ENCODE peak calls at places on chromosomes 13 and 19, in eight cellular contexts. One of them, this sample, is unnamed. For H3K9me3, the result is how much of the 10 kb centered on the place peaks cover.

GRCh38 chr19:52492201-52492960 is 35.1 kb upstream of the ZNF808 start:
- DNase-seq in cardiac muscle cell: peak
- DNase-seq in CD8-positive, alpha-beta T cell: no peak
- DNase-seq in psoas muscle: no peak
- DNase-seq in tibial artery: no peak
- DNase-seq in left ventricle myocardium inferior: no peak
- DNase-seq in heart left ventricle: no peak
- DNase-seq in fibroblast of lung: no peak
- DNase-seq in this sample: peak

GRCh38 chr13:51619614-51620013 is 35.4 kb downstream of the WDFY2 start:
- DNase-seq in tibial artery: no peak
- DNase-seq in CD8-positive, alpha-beta T cell: no peak
- DNase-seq in cardiac muscle cell: no peak
- DNase-seq in psoas muscle: no peak
- DNase-seq in heart left ventricle: no peak
- DNase-seq in fibroblast of lung: peak
- DNase-seq in left ventricle myocardium inferior: no peak
- DNase-seq in this sample: no peak

GRCh38 chr19:44894946-44895345 is 3.9 kb downstream of the TOMM40 start:
- DNase-seq in cardiac muscle cell: no peak
- DNase-seq in psoas muscle: no peak
- DNase-seq in heart left ventricle: no peak
- DNase-seq in tibial artery: no peak
- DNase-seq in fibroblast of lung: no peak
- DNase-seq in left ventricle myocardium inferior: no peak
- DNase-seq in CD8-positive, alpha-beta T cell: no peak
- DNase-seq in this sample: no peak

GRCh38 chr13:48946163-48946562 is 29.5 kb upstream of the FNDC3A start:
- DNase-seq in left ventricle myocardium inferior: no peak
- DNase-seq in fibroblast of lung: no peak
- DNase-seq in heart left ventricle: no peak
- DNase-seq in psoas muscle: no peak
- DNase-seq in CD8-positive, alpha-beta T cell: no peak
- DNase-seq in cardiac muscle cell: no peak
- DNase-seq in tibial artery: no peak
- DNase-seq in this sample: no peak

GRCh38 chr19:13461536-13461935 is 44.7 kb downstream of the CACNA1A start:
- DNase-seq in fibroblast of lung: no peak
- DNase-seq in psoas muscle: no peak
- DNase-seq in left ventricle myocardium inferior: no peak
- DNase-seq in cardiac muscle cell: no peak
- DNase-seq in heart left ventricle: no peak
- DNase-seq in CD8-positive, alpha-beta T cell: no peak
- DNase-seq in tibial artery: no peak
- DNase-seq in this sample: no peak

GRCh38 chr19:2774083-2774679 is 8.9 kb downstream of the SGTA start:
- DNase-seq in cardiac muscle cell: peak
- DNase-seq in tibial artery: no peak
- DNase-seq in CD8-positive, alpha-beta T cell: no peak
- DNase-seq in heart left ventricle: peak
- DNase-seq in fibroblast of lung: no peak
- DNase-seq in psoas muscle: peak
- DNase-seq in left ventricle myocardium inferior: peak
- DNase-seq in this sample: no peak

GRCh38 chr19:39701291-39701690 is 3.0 kb upstream of the LGALS14 start:
- DNase-seq in fibroblast of lung: no peak
- DNase-seq in left ventricle myocardium inferior: no peak
- DNase-seq in psoas muscle: no peak
- DNase-seq in cardiac muscle cell: no peak
- DNase-seq in CD8-positive, alpha-beta T cell: no peak
- DNase-seq in heart left ventricle: no peak
- DNase-seq in tibial artery: no peak
- DNase-seq in this sample: no peak

GRCh38 chr19:30344446-30345425 is 27.4 kb upstream of the ZNF536 start:
- DNase-seq in psoas muscle: no peak
- DNase-seq in cardiac muscle cell: no peak
- DNase-seq in heart left ventricle: no peak
- DNase-seq in left ventricle myocardium inferior: no peak
- DNase-seq in CD8-positive, alpha-beta T cell: no peak
- DNase-seq in tibial artery: no peak
- DNase-seq in fibroblast of lung: no peak
- DNase-seq in this sample: no peak

GRCh38 chr19:48737360-48737998 is 2.9 kb downstream of the RASIP1 start:
- DNase-seq in fibroblast of lung: no peak
- DNase-seq in CD8-positive, alpha-beta T cell: no peak
- DNase-seq in tibial artery: no peak
- DNase-seq in cardiac muscle cell: no peak
- DNase-seq in left ventricle myocardium inferior: no peak
- DNase-seq in psoas muscle: no peak
- DNase-seq in heart left ventricle: peak
- DNase-seq in this sample: peak

GRCh38 chr13:19093437-19093836 is 88.2 kb downstream of the TUBA3C start:
- DNase-seq in tibial artery: no peak
- DNase-seq in fibroblast of lung: no peak
- DNase-seq in heart left ventricle: no peak
- DNase-seq in CD8-positive, alpha-beta T cell: no peak
- DNase-seq in psoas muscle: no peak
- DNase-seq in left ventricle myocardium inferior: no peak
- DNase-seq in cardiac muscle cell: no peak
- DNase-seq in this sample: no peak
- H3K9me3 ChIP-seq in tibial artery: under half
- H3K9me3 ChIP-seq in fibroblast of lung: under half
- H3K9me3 ChIP-seq in heart left ventricle: under half
- H3K9me3 ChIP-seq in CD8-positive, alpha-beta T cell: under half
- H3K9me3 ChIP-seq in psoas muscle: under half
- H3K9me3 ChIP-seq in left ventricle myocardium inferior: under half
- H3K9me3 ChIP-seq in cardiac muscle cell: under half
- H3K9me3 ChIP-seq in this sample: under half

DNA sequence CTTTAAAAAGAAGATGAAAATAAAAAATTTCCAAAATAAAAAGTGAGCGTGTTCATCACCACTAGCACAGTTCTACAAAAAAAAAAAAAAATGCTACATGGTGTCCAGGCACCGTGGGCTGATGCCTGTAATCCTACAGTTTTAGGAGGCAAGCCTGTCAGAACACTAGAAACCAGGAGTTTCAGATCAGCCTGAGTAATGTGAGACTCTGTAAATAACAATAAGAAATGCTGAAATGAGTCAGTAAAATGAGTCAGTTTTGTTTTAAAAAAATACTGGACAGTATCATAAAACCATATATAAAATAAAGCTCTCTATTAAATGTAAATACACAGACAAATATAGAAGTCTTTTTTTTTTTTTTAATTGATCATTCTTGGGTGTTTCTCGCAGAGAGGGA is 30.0 kb downstream of the ZNF91 start:
- DNase-seq in tibial artery: no peak
- DNase-seq in heart left ventricle: no peak
- DNase-seq in psoas muscle: no peak
- DNase-seq in fibroblast of lung: no peak
- DNase-seq in cardiac muscle cell: no peak
- DNase-seq in left ventricle myocardium inferior: no peak
- DNase-seq in CD8-positive, alpha-beta T cell: no peak
- DNase-seq in this sample: no peak
- H3K9me3 ChIP-seq in tibial artery: under half
- H3K9me3 ChIP-seq in heart left ventricle: under half
- H3K9me3 ChIP-seq in psoas muscle: half or more
- H3K9me3 ChIP-seq in fibroblast of lung: under half
- H3K9me3 ChIP-seq in cardiac muscle cell: under half
- H3K9me3 ChIP-seq in left ventricle myocardium inferior: half or more
- H3K9me3 ChIP-seq in CD8-positive, alpha-beta T cell: under half
- H3K9me3 ChIP-seq in this sample: under half

DNA sequence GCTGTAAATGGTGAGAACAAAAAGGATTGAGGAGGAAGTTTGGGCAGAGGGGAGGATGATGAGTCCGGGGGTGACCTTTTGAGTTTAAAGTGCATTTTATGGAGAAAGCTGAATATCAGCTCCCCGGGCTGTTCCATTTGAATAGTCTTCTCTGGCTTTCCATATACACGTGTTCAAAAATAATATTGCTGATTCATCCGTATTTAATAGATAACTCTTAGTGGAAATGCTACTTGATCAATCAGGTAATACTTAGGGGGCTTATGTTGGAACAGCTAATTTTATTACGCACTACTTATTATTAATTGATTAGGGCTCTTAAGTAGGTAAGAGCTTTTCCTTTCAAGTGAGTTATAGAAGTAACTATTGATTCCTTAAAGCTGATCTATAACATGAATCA is 76.4 kb downstream of the ERCC5 start:
- DNase-seq in cardiac muscle cell: no peak
- DNase-seq in tibial artery: no peak
- DNase-seq in fibroblast of lung: no peak
- DNase-seq in left ventricle myocardium inferior: no peak
- DNase-seq in CD8-positive, alpha-beta T cell: no peak
- DNase-seq in heart left ventricle: no peak
- DNase-seq in psoas muscle: no peak
- DNase-seq in this sample: no peak
- H3K9me3 ChIP-seq in cardiac muscle cell: under half
- H3K9me3 ChIP-seq in tibial artery: under half
- H3K9me3 ChIP-seq in fibroblast of lung: under half
- H3K9me3 ChIP-seq in left ventricle myocardium inferior: under half
- H3K9me3 ChIP-seq in CD8-positive, alpha-beta T cell: under half
- H3K9me3 ChIP-seq in heart left ventricle: under half
- H3K9me3 ChIP-seq in psoas muscle: under half
- H3K9me3 ChIP-seq in this sample: under half

GRCh38 chr19:11652492-11652891 is 55.2 kb downstream of the ZNF627 start:
- DNase-seq in cardiac muscle cell: no peak
- DNase-seq in CD8-positive, alpha-beta T cell: no peak
- DNase-seq in left ventricle myocardium inferior: no peak
- DNase-seq in heart left ventricle: no peak
- DNase-seq in tibial artery: no peak
- DNase-seq in fibroblast of lung: no peak
- DNase-seq in psoas muscle: no peak
- DNase-seq in this sample: no peak
- H3K9me3 ChIP-seq in cardiac muscle cell: under half
- H3K9me3 ChIP-seq in CD8-positive, alpha-beta T cell: under half
- H3K9me3 ChIP-seq in left ventricle myocardium inferior: under half
- H3K9me3 ChIP-seq in heart left ventricle: under half
- H3K9me3 ChIP-seq in tibial artery: under half
- H3K9me3 ChIP-seq in fibroblast of lung: under half
- H3K9me3 ChIP-seq in psoas muscle: under half
- H3K9me3 ChIP-seq in this sample: under half

GRCh38 chr13:111540486-111540885 is 220.0 kb downstream of the TEX29 start:
- DNase-seq in tibial artery: no peak
- DNase-seq in CD8-positive, alpha-beta T cell: no peak
- DNase-seq in heart left ventricle: no peak
- DNase-seq in cardiac muscle cell: no peak
- DNase-seq in fibroblast of lung: no peak
- DNase-seq in left ventricle myocardium inferior: no peak
- DNase-seq in psoas muscle: no peak
- DNase-seq in this sample: no peak

GRCh38 chr13:111542530-111543341 is 222.3 kb downstream of the TEX29 start:
- DNase-seq in left ventricle myocardium inferior: no peak
- DNase-seq in CD8-positive, alpha-beta T cell: no peak
- DNase-seq in cardiac muscle cell: no peak
- DNase-seq in fibroblast of lung: no peak
- DNase-seq in heart left ventricle: no peak
- DNase-seq in psoas muscle: no peak
- DNase-seq in tibial artery: no peak
- DNase-seq in this sample: no peak

GRCh38 chr13:111539791-111540446 is 219.5 kb downstream of the TEX29 start:
- DNase-seq in fibroblast of lung: no peak
- DNase-seq in tibial artery: no peak
- DNase-seq in CD8-positive, alpha-beta T cell: no peak
- DNase-seq in psoas muscle: no peak
- DNase-seq in heart left ventricle: no peak
- DNase-seq in cardiac muscle cell: no peak
- DNase-seq in left ventricle myocardium inferior: no peak
- DNase-seq in this sample: no peak

GRCh38 chr13:111541752-111542529 is 221.5 kb downstream of the TEX29 start:
- DNase-seq in left ventricle myocardium inferior: no peak
- DNase-seq in psoas muscle: no peak
- DNase-seq in fibroblast of lung: no peak
- DNase-seq in cardiac muscle cell: no peak
- DNase-seq in heart left ventricle: no peak
- DNase-seq in tibial artery: no peak
- DNase-seq in CD8-positive, alpha-beta T cell: no peak
- DNase-seq in this sample: no peak

DNA sequence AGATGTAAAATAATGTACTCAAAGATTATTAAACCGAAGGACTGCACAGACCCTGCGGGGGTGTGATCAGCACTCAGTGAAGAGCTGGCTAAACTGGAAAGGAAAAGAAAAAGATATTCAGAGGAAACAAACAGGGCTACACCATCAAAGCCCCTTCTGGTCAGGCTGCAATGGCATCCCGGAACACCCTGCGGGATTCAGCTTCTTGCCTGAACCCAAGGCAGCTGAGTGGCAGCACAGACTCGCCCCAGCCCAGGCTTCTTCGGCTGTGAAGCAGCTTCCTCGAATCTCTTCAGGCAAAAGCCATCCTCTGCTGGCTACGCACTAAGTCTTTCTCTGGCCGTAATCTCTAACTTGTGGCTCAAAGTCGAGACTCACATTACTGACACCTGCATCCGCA is 220.9 kb downstream of the TEX29 start:
- DNase-seq in psoas muscle: no peak
- DNase-seq in heart left ventricle: no peak
- DNase-seq in CD8-positive, alpha-beta T cell: no peak
- DNase-seq in tibial artery: no peak
- DNase-seq in left ventricle myocardium inferior: no peak
- DNase-seq in fibroblast of lung: no peak
- DNase-seq in cardiac muscle cell: no peak
- DNase-seq in this sample: no peak
- H3K9me3 ChIP-seq in psoas muscle: under half
- H3K9me3 ChIP-seq in heart left ventricle: under half
- H3K9me3 ChIP-seq in CD8-positive, alpha-beta T cell: under half
- H3K9me3 ChIP-seq in tibial artery: under half
- H3K9me3 ChIP-seq in left ventricle myocardium inferior: under half
- H3K9me3 ChIP-seq in fibroblast of lung: under half
- H3K9me3 ChIP-seq in cardiac muscle cell: under half
- H3K9me3 ChIP-seq in this sample: under half

GRCh38 chr13:26226209-26226608 is 4.1 kb upstream of the RNF6 start:
- DNase-seq in psoas muscle: no peak
- DNase-seq in CD8-positive, alpha-beta T cell: no peak
- DNase-seq in cardiac muscle cell: no peak
- DNase-seq in heart left ventricle: no peak
- DNase-seq in left ventricle myocardium inferior: no peak
- DNase-seq in fibroblast of lung: no peak
- DNase-seq in tibial artery: no peak
- DNase-seq in this sample: no peak
- H3K9me3 ChIP-seq in psoas muscle: under half
- H3K9me3 ChIP-seq in CD8-positive, alpha-beta T cell: under half
- H3K9me3 ChIP-seq in cardiac muscle cell: under half
- H3K9me3 ChIP-seq in heart left ventricle: under half
- H3K9me3 ChIP-seq in left ventricle myocardium inferior: under half
- H3K9me3 ChIP-seq in fibroblast of lung: under half
- H3K9me3 ChIP-seq in tibial artery: under half
- H3K9me3 ChIP-seq in this sample: under half

GRCh38 chr13:64158910-64159309 is 2743.3 kb upstream of the PCDH20 start:
- DNase-seq in CD8-positive, alpha-beta T cell: no peak
- DNase-seq in tibial artery: no peak
- DNase-seq in psoas muscle: no peak
- DNase-seq in heart left ventricle: no peak
- DNase-seq in fibroblast of lung: peak
- DNase-seq in left ventricle myocardium inferior: no peak
- DNase-seq in cardiac muscle cell: no peak
- DNase-seq in this sample: no peak

GRCh38 chr13:64154514-64154913 is 2738.9 kb upstream of the PCDH20 start:
- DNase-seq in tibial artery: no peak
- DNase-seq in heart left ventricle: no peak
- DNase-seq in CD8-positive, alpha-beta T cell: no peak
- DNase-seq in left ventricle myocardium inferior: no peak
- DNase-seq in cardiac muscle cell: no peak
- DNase-seq in psoas muscle: no peak
- DNase-seq in fibroblast of lung: peak
- DNase-seq in this sample: no peak
- H3K9me3 ChIP-seq in tibial artery: under half
- H3K9me3 ChIP-seq in heart left ventricle: under half
- H3K9me3 ChIP-seq in CD8-positive, alpha-beta T cell: under half
- H3K9me3 ChIP-seq in left ventricle myocardium inferior: under half
- H3K9me3 ChIP-seq in cardiac muscle cell: under half
- H3K9me3 ChIP-seq in psoas muscle: under half
- H3K9me3 ChIP-seq in fibroblast of lung: under half
- H3K9me3 ChIP-seq in this sample: under half

GRCh38 chr19:4416268-4416667 is 13.8 kb downstream of the CHAF1A start:
- DNase-seq in cardiac muscle cell: no peak
- DNase-seq in tibial artery: no peak
- DNase-seq in fibroblast of lung: no peak
- DNase-seq in psoas muscle: no peak
- DNase-seq in CD8-positive, alpha-beta T cell: no peak
- DNase-seq in left ventricle myocardium inferior: no peak
- DNase-seq in heart left ventricle: no peak
- DNase-seq in this sample: no peak
- H3K9me3 ChIP-seq in cardiac muscle cell: under half
- H3K9me3 ChIP-seq in tibial artery: under half
- H3K9me3 ChIP-seq in fibroblast of lung: under half
- H3K9me3 ChIP-seq in psoas muscle: under half
- H3K9me3 ChIP-seq in CD8-positive, alpha-beta T cell: under half
- H3K9me3 ChIP-seq in left ventricle myocardium inferior: under half
- H3K9me3 ChIP-seq in heart left ventricle: under half
- H3K9me3 ChIP-seq in this sample: under half